ENCODE peak calls at places on chromosomes 4 and X, in nine cellular contexts. M is choroid plexus epithelial cell, S is HCT116, E is PC-3, G is GM23248, L is fibroblast of lung, B is lower leg skin, I is left lung, X is coronary artery. H is an unnamed sample.

GRCh38 chrX:133661962-133662839 is 246.9 kb upstream of the GPC4 start:
- DNase-seq in L (peak; percentile 22), M (no peak), S (no peak), B (no peak), X (no peak), E (no peak), I (no peak), G (peak; percentile 79), H (no peak)

GRCh38 chr4:137705171-137705783 is 173.0 kb upstream of the PCDH18 start:
- DNase-seq in G (peak; percentile 83), S (no peak), B (no peak), M (peak; percentile 96), L (peak; percentile 98), I (no peak), E (no peak), X (no peak), H (no peak)

GRCh38 chr4:86855572-86855971 is 6.4 kb upstream of the SLC10A6 start:
- DNase-seq in B (no peak), E (peak; percentile 74), X (no peak), M (peak; percentile 26), S (peak; percentile 18), G (peak; percentile 83), L (no peak), I (no peak), H (no peak)

GRCh38 chr4:74109894-74110605 is 11.1 kb upstream of the CXCL2 start:
- DNase-seq in I (no peak), X (no peak), B (no peak), L (peak; percentile 81), G (peak; percentile 97), E (peak; percentile 96), M (peak; percentile 75), S (peak; percentile 60), H (peak; percentile 77)

GRCh38 chrX:117839544-117839943 is 277.1 kb downstream of the KLHL13 start:
- DNase-seq in M (no peak), X (no peak), I (no peak), E (peak; percentile 2), L (no peak), G (no peak), S (no peak), B (no peak), H (no peak)

GRCh38 chrX:122565952-122566351 is 618.1 kb upstream of the GRIA3 start:
- DNase-seq in S (peak; percentile 7), L (peak; percentile 92), G (peak; percentile 93), E (peak; percentile 72), X (no peak), M (peak; percentile 95), B (no peak), I (no peak), H (peak; percentile 67)

GRCh38 chr4:73922766-73923630 is 53.8 kb downstream of the CXCL1 start:
- DNase-seq in E (peak; percentile 83), B (no peak), S (peak; percentile 15), M (peak; percentile 86), I (no peak), X (no peak), L (peak; percentile 74), G (peak; percentile 69), H (no peak)

GRCh38 chr4:73070072-73070385 is 513 bp upstream of the COX18 start:
- DNase-seq in G (no peak), X (no peak), M (no peak), I (no peak), L (no peak), S (no peak), B (no peak), E (no peak), H (no peak)

DNA sequence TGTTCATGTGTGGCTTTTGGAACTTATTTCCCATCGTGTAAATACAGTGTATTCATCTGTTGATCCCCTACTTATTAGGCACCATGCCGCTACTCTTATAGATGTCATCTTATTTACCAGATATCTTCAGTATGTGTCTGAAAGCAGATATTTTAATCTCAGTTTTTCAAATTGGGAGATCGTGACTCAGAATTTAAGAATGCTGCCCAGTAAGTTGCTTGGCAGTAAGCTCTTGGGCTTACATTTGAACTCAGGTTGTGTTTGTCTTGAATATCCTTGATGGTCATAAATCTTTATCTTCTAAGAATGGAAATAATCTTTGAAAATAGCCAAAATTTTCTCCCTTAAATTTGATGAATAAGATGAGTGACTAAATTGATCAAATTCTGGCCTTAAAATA is 45.9 kb upstream of the RPA4 start:
- DNase-seq in G (peak; percentile 7), I (no peak), L (peak; percentile 8), S (no peak), X (no peak), B (no peak), E (peak; percentile 82), M (peak; percentile 31), H (no peak)
- H3K4me3 ChIP-seq in G (no peak overlapping the region), I (no peak overlapping the region), L (no peak overlapping the region), S (peak overlapping the region; percentile 27), X (no peak overlapping the region), B (no peak overlapping the region), E (no peak overlapping the region), M (no peak overlapping the region), H (no peak overlapping the region)

GRCh38 chr4:5574386-5574785 is 134.0 kb downstream of the EVC2 start:
- DNase-seq in B (no peak), I (no peak), G (no peak), S (no peak), L (no peak), E (no peak), M (no peak), X (no peak), H (no peak)
- H3K4me3 ChIP-seq in B (no peak overlapping the region), I (no peak overlapping the region), G (no peak overlapping the region), S (no peak overlapping the region), L (no peak overlapping the region), E (no peak overlapping the region), M (no peak overlapping the region), X (no peak overlapping the region), H (no peak overlapping the region)

GRCh38 chr4:148058160-148058859 is 326.4 kb downstream of the ARHGAP10 start:
- DNase-seq in M (no peak), B (no peak), I (no peak), X (no peak), S (no peak), G (no peak), E (no peak), L (no peak), H (no peak)

GRCh38 chr4:148061139-148061476 is 329.2 kb downstream of the ARHGAP10 start:
- DNase-seq in M (no peak), L (no peak), B (no peak), I (no peak), X (no peak), G (no peak), S (no peak), E (no peak), H (no peak)

GRCh38 chr4:148060264-148061138 is 328.6 kb downstream of the ARHGAP10 start:
- DNase-seq in M (no peak), S (no peak), I (no peak), G (no peak), L (no peak), B (no peak), X (no peak), E (no peak), H (no peak)

GRCh38 chr4:148061795-148062194 is 329.9 kb downstream of the ARHGAP10 start:
- DNase-seq in I (no peak), L (no peak), B (no peak), E (no peak), M (no peak), G (no peak), X (no peak), S (no peak), H (no peak)

DNA sequence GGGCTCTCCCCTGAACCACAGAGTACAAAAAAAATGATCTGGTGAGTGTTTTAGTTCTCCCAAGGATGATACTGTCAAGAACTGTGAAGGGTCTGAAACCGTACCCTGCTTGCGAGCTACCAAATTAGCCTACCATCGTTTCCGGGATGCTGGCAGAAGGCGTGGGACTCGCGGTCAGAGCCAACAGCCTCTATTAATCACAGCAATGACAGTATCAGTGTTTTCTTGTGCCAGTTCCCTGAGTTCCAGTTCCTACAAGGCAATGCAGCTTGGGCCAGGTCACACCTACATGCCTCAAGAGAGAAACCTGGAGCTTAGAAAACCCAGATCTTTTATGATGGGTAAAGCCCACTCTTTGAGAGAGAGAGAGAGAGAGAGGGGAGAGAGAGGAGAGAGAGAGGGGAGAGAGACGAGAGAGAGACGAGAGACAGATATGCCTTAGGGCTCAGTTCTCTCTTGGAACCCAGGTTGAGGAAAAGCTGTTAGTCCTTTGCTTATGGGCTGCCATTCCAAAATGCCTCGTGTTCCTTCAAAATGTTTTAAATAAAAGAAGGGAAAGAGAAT is 327.8 kb downstream of the ARHGAP10 start:
- DNase-seq in S (no peak), I (no peak), X (no peak), M (no peak), B (no peak), E (no peak), G (no peak), L (no peak), H (no peak)
- H3K4me3 ChIP-seq in S (no peak overlapping the region), I (no peak overlapping the region), X (no peak overlapping the region), M (no peak overlapping the region), B (no peak overlapping the region), E (no peak overlapping the region), G (no peak overlapping the region), L (no peak overlapping the region), H (no peak overlapping the region)

GRCh38 chr4:8895295-8895694 is 23.7 kb upstream of the HMX1 start:
- DNase-seq in S (no peak), L (no peak), M (no peak), B (no peak), E (no peak), G (no peak), X (no peak), I (no peak), H (no peak)

GRCh38 chr4:8894424-8894816 is 22.8 kb upstream of the HMX1 start:
- DNase-seq in S (no peak), M (no peak), I (no peak), G (no peak), L (no peak), B (no peak), E (no peak), X (no peak), H (no peak)

GRCh38 chr4:8893227-8893623 is 21.6 kb upstream of the HMX1 start:
- DNase-seq in X (no peak), G (no peak), E (no peak), B (no peak), S (no peak), L (no peak), M (no peak), I (no peak), H (no peak)

GRCh38 chr4:8892556-8893226 is 21.1 kb upstream of the HMX1 start:
- DNase-seq in L (no peak), I (no peak), X (no peak), M (peak; percentile 6), E (no peak), G (no peak), S (no peak), B (no peak), H (no peak)

DNA sequence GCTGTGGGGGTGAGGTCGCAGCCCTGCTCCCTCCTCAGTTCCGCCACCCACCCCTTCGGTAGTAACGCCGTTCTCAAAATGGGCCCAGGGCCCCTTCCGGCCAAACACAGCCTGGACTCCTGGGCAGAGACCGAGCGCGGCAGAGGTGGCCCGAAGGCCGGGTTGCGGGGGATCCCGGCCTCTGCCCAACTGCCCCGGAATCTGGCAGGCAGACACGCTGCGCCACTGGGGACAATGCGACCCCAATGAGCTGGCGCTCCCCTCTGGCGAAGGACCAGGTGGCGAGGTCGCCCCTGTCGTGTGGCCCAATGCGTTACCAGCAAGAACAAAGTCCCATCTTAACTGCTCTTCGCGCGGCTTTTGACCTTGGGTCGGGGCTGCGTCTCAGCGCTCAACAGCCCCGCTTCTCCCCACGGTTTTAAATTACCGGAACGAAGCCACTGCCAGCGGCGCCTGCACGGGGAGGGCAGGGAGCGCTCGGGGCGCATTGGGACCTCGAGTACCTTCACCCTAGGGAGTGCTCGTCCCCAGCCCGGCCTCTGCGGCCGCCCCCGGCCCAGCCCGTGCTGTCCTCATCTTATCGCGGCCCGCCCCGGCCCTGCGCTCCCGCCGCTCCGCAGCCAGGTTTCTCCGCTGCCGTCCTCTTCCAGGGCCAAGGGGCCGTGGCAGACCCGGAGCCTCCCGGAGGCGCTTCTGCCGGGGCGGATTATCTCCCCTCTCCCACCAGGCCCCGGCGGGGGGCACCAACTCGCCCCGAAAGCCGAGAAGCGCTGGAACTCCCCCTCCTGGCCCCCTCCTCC is 22.2 kb upstream of the HMX1 start:
- DNase-seq in X (no peak), L (no peak), I (no peak), G (no peak), M (no peak), B (no peak), S (no peak), E (no peak), H (no peak)
- H3K4me3 ChIP-seq in X (no peak overlapping the region), L (no peak overlapping the region), I (no peak overlapping the region), G (no peak overlapping the region), M (no peak overlapping the region), B (no peak overlapping the region), S (no peak overlapping the region), E (no peak overlapping the region), H (no peak overlapping the region)